ENCODE peak calls at places on chromosomes 4 and X, in ten cellular contexts. One of them, this sample, is unnamed.

GRCh38 chr4:48815483-48815882 is 15.4 kb upstream of the OCIAD1 start:
- DNase-seq in neuronal stem cell: no peak
- DNase-seq in fibroblast of lung: no peak
- DNase-seq in IMR-90: no peak
- DNase-seq in mammary epithelial cell: no peak
- DNase-seq in GM23248: no peak
- DNase-seq in MM.1S: peak; percentile 14
- DNase-seq in NT2/D1: no peak
- DNase-seq in SK-N-SH: no peak
- DNase-seq in Karpas-422: no peak
- DNase-seq in this sample: no peak

GRCh38 chrX:7706032-7706431 is 136.9 kb upstream of the VCX start:
- DNase-seq in neuronal stem cell: no peak
- DNase-seq in fibroblast of lung: no peak
- DNase-seq in IMR-90: no peak
- DNase-seq in mammary epithelial cell: no peak
- DNase-seq in GM23248: peak; percentile 19
- DNase-seq in MM.1S: peak; percentile 8
- DNase-seq in NT2/D1: no peak
- DNase-seq in SK-N-SH: no peak
- DNase-seq in Karpas-422: no peak
- DNase-seq in this sample: no peak

GRCh38 chr4:147339116-147339515 is 141.8 kb upstream of the EDNRA start:
- DNase-seq in neuronal stem cell: no peak
- DNase-seq in fibroblast of lung: peak; percentile 67
- DNase-seq in IMR-90: peak; percentile 36
- DNase-seq in mammary epithelial cell: no peak
- DNase-seq in GM23248: no peak
- DNase-seq in MM.1S: no peak
- DNase-seq in NT2/D1: no peak
- DNase-seq in SK-N-SH: no peak
- DNase-seq in Karpas-422: no peak
- DNase-seq in this sample: peak; percentile 49

GRCh38 chrX:5916945-5917344 is 311.7 kb downstream of the NLGN4X start:
- DNase-seq in neuronal stem cell: no peak
- DNase-seq in fibroblast of lung: no peak
- DNase-seq in IMR-90: no peak
- DNase-seq in mammary epithelial cell: no peak
- DNase-seq in GM23248: no peak
- DNase-seq in MM.1S: no peak
- DNase-seq in NT2/D1: no peak
- DNase-seq in SK-N-SH: no peak
- DNase-seq in Karpas-422: peak; percentile 78
- DNase-seq in this sample: no peak

GRCh38 chr4:2652415-2653155 is 103.6 kb downstream of the TNIP2 start:
- DNase-seq in neuronal stem cell: no peak
- DNase-seq in fibroblast of lung: no peak
- DNase-seq in IMR-90: no peak
- DNase-seq in mammary epithelial cell: no peak
- DNase-seq in GM23248: no peak
- DNase-seq in MM.1S: no peak
- DNase-seq in NT2/D1: no peak
- DNase-seq in SK-N-SH: peak; percentile 42
- DNase-seq in Karpas-422: no peak
- DNase-seq in this sample: no peak

GRCh38 chr4:139492429-139492828 is 38.5 kb downstream of the RAB33B start:
- DNase-seq in neuronal stem cell: no peak
- DNase-seq in fibroblast of lung: no peak
- DNase-seq in IMR-90: no peak
- DNase-seq in mammary epithelial cell: no peak
- DNase-seq in GM23248: no peak
- DNase-seq in MM.1S: no peak
- DNase-seq in NT2/D1: no peak
- DNase-seq in SK-N-SH: no peak
- DNase-seq in Karpas-422: no peak
- DNase-seq in this sample: no peak

GRCh38 chrX:44261286-44261685 is 82.2 kb downstream of the EFHC2 start:
- DNase-seq in neuronal stem cell: no peak
- DNase-seq in fibroblast of lung: no peak
- DNase-seq in IMR-90: no peak
- DNase-seq in mammary epithelial cell: no peak
- DNase-seq in GM23248: no peak
- DNase-seq in MM.1S: no peak
- DNase-seq in NT2/D1: no peak
- DNase-seq in SK-N-SH: no peak
- DNase-seq in Karpas-422: no peak
- DNase-seq in this sample: no peak

GRCh38 chr4:43485196-43485595 is 592.7 kb downstream of the GRXCR1 start:
- DNase-seq in neuronal stem cell: no peak
- DNase-seq in fibroblast of lung: no peak
- DNase-seq in IMR-90: no peak
- DNase-seq in mammary epithelial cell: no peak
- DNase-seq in GM23248: no peak
- DNase-seq in MM.1S: no peak
- DNase-seq in NT2/D1: no peak
- DNase-seq in SK-N-SH: no peak
- DNase-seq in Karpas-422: no peak
- DNase-seq in this sample: no peak

GRCh38 chr4:112201915-112202505 is 29.6 kb upstream of the AP1AR start:
- DNase-seq in neuronal stem cell: no peak
- DNase-seq in fibroblast of lung: no peak
- DNase-seq in IMR-90: no peak
- DNase-seq in mammary epithelial cell: no peak
- DNase-seq in GM23248: no peak
- DNase-seq in MM.1S: no peak
- DNase-seq in NT2/D1: no peak
- DNase-seq in SK-N-SH: no peak
- DNase-seq in Karpas-422: no peak
- DNase-seq in this sample: no peak

GRCh38 chr4:82721819-82722423 is 76.7 kb downstream of the SCD5 start:
- DNase-seq in neuronal stem cell: no peak
- DNase-seq in fibroblast of lung: peak; percentile 35
- DNase-seq in IMR-90: peak; percentile 26
- DNase-seq in mammary epithelial cell: no peak
- DNase-seq in GM23248: peak; percentile 46
- DNase-seq in MM.1S: peak; percentile 45
- DNase-seq in NT2/D1: no peak
- DNase-seq in SK-N-SH: peak; percentile 64
- DNase-seq in Karpas-422: peak; percentile 72
- DNase-seq in this sample: no peak

GRCh38 chr4:111937368-111937767 is 207.9 kb upstream of the FAM241A start:
- DNase-seq in neuronal stem cell: no peak
- DNase-seq in fibroblast of lung: peak; percentile 18
- DNase-seq in IMR-90: peak; percentile 2
- DNase-seq in mammary epithelial cell: peak; percentile 63
- DNase-seq in GM23248: peak; percentile 73
- DNase-seq in MM.1S: peak; percentile 49
- DNase-seq in NT2/D1: no peak
- DNase-seq in SK-N-SH: no peak
- DNase-seq in Karpas-422: peak; percentile 52
- DNase-seq in this sample: no peak

GRCh38 chrX:121231566-121232358 is 184.4 kb downstream of the GLUD2 start:
- DNase-seq in neuronal stem cell: no peak
- DNase-seq in fibroblast of lung: no peak
- DNase-seq in IMR-90: no peak
- DNase-seq in mammary epithelial cell: no peak
- DNase-seq in GM23248: no peak
- DNase-seq in MM.1S: no peak
- DNase-seq in NT2/D1: no peak
- DNase-seq in SK-N-SH: no peak
- DNase-seq in Karpas-422: no peak
- DNase-seq in this sample: no peak

GRCh38 chrX:56761167-56761566 is 32.1 kb downstream of the NBDY start:
- DNase-seq in neuronal stem cell: no peak
- DNase-seq in fibroblast of lung: no peak
- DNase-seq in IMR-90: no peak
- DNase-seq in mammary epithelial cell: no peak
- DNase-seq in GM23248: no peak
- DNase-seq in MM.1S: no peak
- DNase-seq in NT2/D1: no peak
- DNase-seq in SK-N-SH: no peak
- DNase-seq in Karpas-422: no peak
- DNase-seq in this sample: no peak

GRCh38 chrX:6159468-6159867 is 69.2 kb downstream of the NLGN4X start:
- DNase-seq in neuronal stem cell: no peak
- DNase-seq in fibroblast of lung: peak; percentile 5
- DNase-seq in IMR-90: no peak
- DNase-seq in mammary epithelial cell: no peak
- DNase-seq in GM23248: no peak
- DNase-seq in MM.1S: no peak
- DNase-seq in NT2/D1: no peak
- DNase-seq in SK-N-SH: no peak
- DNase-seq in Karpas-422: no peak
- DNase-seq in this sample: no peak

GRCh38 chrX:21781525-21781924 is 23.6 kb upstream of the SMPX start:
- DNase-seq in neuronal stem cell: no peak
- DNase-seq in fibroblast of lung: peak; percentile 66
- DNase-seq in IMR-90: peak; percentile 1
- DNase-seq in mammary epithelial cell: no peak
- DNase-seq in GM23248: no peak
- DNase-seq in MM.1S: peak; percentile 67
- DNase-seq in NT2/D1: no peak
- DNase-seq in SK-N-SH: no peak
- DNase-seq in Karpas-422: no peak
- DNase-seq in this sample: no peak

DNA sequence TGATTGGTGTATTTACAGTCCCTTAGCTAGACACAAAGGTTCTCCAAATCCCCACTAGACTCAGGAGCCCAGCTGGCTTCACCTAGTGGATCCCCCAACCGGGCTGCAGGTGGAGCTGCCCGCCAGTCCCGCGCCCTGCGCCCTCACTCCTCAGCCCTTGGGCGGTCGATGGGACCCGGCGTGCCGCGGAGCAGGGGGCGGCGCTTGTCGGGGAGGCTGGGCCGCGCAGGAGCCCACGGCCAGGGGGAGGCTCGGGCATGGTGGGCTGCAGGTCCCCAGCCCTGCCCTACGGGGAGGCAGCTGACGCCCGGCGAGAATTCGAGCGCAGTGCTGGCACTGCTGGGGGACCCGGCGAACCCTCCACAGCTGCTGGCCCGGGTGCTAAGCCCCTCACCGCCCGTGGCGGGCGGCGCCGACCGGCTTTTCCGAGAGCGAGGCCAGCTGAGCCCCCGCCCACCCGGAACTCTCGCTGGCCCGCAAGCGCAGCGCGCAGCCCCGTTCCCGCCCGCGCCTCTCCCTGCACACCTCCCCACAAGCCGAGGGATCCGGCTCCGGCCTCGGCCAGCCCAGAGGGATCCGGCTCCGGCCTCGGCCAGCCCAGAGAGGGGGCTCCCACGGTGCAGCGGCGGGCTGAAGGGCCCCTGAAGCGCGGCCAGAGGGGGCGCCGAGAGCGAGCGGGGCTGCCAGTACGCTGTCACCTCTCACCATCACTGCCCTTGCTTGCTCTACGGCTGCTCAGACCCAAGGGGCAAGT is 39.4 kb downstream of the WFS1 start:
- DNase-seq in neuronal stem cell: peak; percentile 57
- DNase-seq in fibroblast of lung: peak; percentile 21
- DNase-seq in IMR-90: no peak
- DNase-seq in mammary epithelial cell: no peak
- DNase-seq in GM23248: peak; percentile 22
- DNase-seq in MM.1S: no peak
- DNase-seq in NT2/D1: no peak
- DNase-seq in SK-N-SH: peak; percentile 84
- DNase-seq in Karpas-422: no peak
- DNase-seq in this sample: no peak
- H3K9ac ChIP-seq in neuronal stem cell: peak overlapping the region; percentile 51
- H3K9ac ChIP-seq in fibroblast of lung: no peak overlapping the region
- H3K9ac ChIP-seq in IMR-90: no peak overlapping the region
- H3K9ac ChIP-seq in mammary epithelial cell: no peak overlapping the region
- H3K9ac ChIP-seq in GM23248: no peak overlapping the region
- H3K9ac ChIP-seq in MM.1S: no peak overlapping the region
- H3K9ac ChIP-seq in NT2/D1: peak overlapping the region; percentile 84
- H3K9ac ChIP-seq in SK-N-SH: no peak overlapping the region
- H3K9ac ChIP-seq in Karpas-422: no peak overlapping the region
- H3K9ac ChIP-seq in this sample: no peak overlapping the region

GRCh38 chr4:186699298-186699697 is 24.4 kb downstream of the FAT1 start:
- DNase-seq in neuronal stem cell: no peak
- DNase-seq in fibroblast of lung: peak; percentile 41
- DNase-seq in IMR-90: peak; percentile 22
- DNase-seq in mammary epithelial cell: peak; percentile 71
- DNase-seq in GM23248: peak; percentile 24
- DNase-seq in MM.1S: no peak
- DNase-seq in NT2/D1: no peak
- DNase-seq in SK-N-SH: no peak
- DNase-seq in Karpas-422: no peak
- DNase-seq in this sample: no peak
- H3K4me1 ChIP-seq in neuronal stem cell: peaks cover 23% of the 10 kb centered on the region
- H3K4me1 ChIP-seq in fibroblast of lung: peaks cover 20% of the 10 kb centered on the region
- H3K4me1 ChIP-seq in IMR-90: peaks cover 20% of the 10 kb centered on the region
- H3K4me1 ChIP-seq in mammary epithelial cell: peaks cover 49% of the 10 kb centered on the region
- H3K4me1 ChIP-seq in GM23248: peaks cover 37% of the 10 kb centered on the region
- H3K4me1 ChIP-seq in MM.1S: no peaks in the 10 kb centered on the region
- H3K4me1 ChIP-seq in NT2/D1: peaks cover 8% of the 10 kb centered on the region
- H3K4me1 ChIP-seq in SK-N-SH: no peaks in the 10 kb centered on the region
- H3K4me1 ChIP-seq in Karpas-422: no peaks in the 10 kb centered on the region
- H3K4me1 ChIP-seq in this sample: peaks cover 10% of the 10 kb centered on the region

GRCh38 chrX:48694776-48695523 is 1.6 kb upstream of the SUV39H1 start:
- DNase-seq in neuronal stem cell: no peak
- DNase-seq in fibroblast of lung: no peak
- DNase-seq in IMR-90: no peak
- DNase-seq in mammary epithelial cell: no peak
- DNase-seq in GM23248: no peak
- DNase-seq in MM.1S: no peak
- DNase-seq in NT2/D1: no peak
- DNase-seq in SK-N-SH: no peak
- DNase-seq in Karpas-422: no peak
- DNase-seq in this sample: no peak
- H3K9ac ChIP-seq in neuronal stem cell: peak overlapping the region; percentile 63
- H3K9ac ChIP-seq in fibroblast of lung: no peak overlapping the region
- H3K9ac ChIP-seq in IMR-90: peak overlapping the region; percentile 78
- H3K9ac ChIP-seq in mammary epithelial cell: no peak overlapping the region
- H3K9ac ChIP-seq in GM23248: peak overlapping the region; percentile 87
- H3K9ac ChIP-seq in MM.1S: peak overlapping the region; percentile 79
- H3K9ac ChIP-seq in NT2/D1: peak overlapping the region; percentile 88
- H3K9ac ChIP-seq in SK-N-SH: no peak overlapping the region
- H3K9ac ChIP-seq in Karpas-422: peak overlapping the region; percentile 85
- H3K9ac ChIP-seq in this sample: peak overlapping the region; percentile 23

DNA sequence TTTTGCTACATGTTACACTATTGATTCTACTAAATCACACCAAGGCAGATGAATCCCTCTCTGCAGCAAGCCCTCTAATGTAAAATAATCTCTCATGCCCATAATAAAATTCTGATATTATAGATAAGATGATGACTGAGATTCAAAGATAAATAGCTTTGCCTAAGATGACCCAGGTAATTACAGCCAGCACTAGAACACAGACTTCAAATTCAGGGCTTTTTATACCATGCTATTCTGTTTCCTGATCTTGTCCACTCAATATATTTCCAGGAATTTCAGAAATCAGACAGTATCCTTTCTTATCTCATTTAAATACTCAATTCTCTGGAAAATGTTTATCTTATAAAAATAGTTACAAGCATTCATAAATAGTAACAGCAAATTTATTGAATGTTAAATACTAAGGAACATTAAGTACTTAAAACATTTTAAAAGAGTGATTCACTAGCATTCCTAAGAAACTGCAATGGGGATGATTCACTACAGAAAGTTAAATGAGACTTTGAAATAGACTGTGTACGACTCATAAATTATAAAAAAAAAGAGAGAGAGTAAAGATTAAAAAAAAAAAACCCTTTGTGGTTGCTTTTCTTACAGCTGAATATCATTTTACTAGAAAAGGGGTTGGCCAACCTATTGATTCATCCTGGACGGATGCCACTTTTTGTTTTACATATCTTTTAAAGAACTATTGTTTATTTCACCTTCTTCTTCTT is 45.8 kb upstream of the IL21 start:
- DNase-seq in neuronal stem cell: no peak
- DNase-seq in fibroblast of lung: peak; percentile 96
- DNase-seq in IMR-90: peak; percentile 97
- DNase-seq in mammary epithelial cell: peak; percentile 85
- DNase-seq in GM23248: peak; percentile 91
- DNase-seq in MM.1S: no peak
- DNase-seq in NT2/D1: no peak
- DNase-seq in SK-N-SH: no peak
- DNase-seq in Karpas-422: no peak
- DNase-seq in this sample: no peak
- H3K4me1 ChIP-seq in neuronal stem cell: peaks cover 2% of the 10 kb centered on the region
- H3K4me1 ChIP-seq in fibroblast of lung: peaks cover 29% of the 10 kb centered on the region
- H3K4me1 ChIP-seq in IMR-90: peaks cover 22% of the 10 kb centered on the region
- H3K4me1 ChIP-seq in mammary epithelial cell: peaks cover 49% of the 10 kb centered on the region
- H3K4me1 ChIP-seq in GM23248: peaks cover 67% of the 10 kb centered on the region
- H3K4me1 ChIP-seq in MM.1S: no peaks in the 10 kb centered on the region
- H3K4me1 ChIP-seq in NT2/D1: no peaks in the 10 kb centered on the region
- H3K4me1 ChIP-seq in SK-N-SH: no peaks in the 10 kb centered on the region
- H3K4me1 ChIP-seq in Karpas-422: no peaks in the 10 kb centered on the region
- H3K4me1 ChIP-seq in this sample: no peaks in the 10 kb centered on the region

This sample was measured in colonic mucosa.